ENCODE peak calls at places on chromosome 1, in five cellular contexts. One of them, this sample, is unnamed.

GRCh38 chr1:208387908-208388756 is 143.9 kb upstream of the PLXNA2 start:
- DNase-seq in GM12878: no peak
- DNase-seq in HepG2: no peak
- DNase-seq in K562: no peak
- DNase-seq in H1: no peak
- DNase-seq in this sample: no peak

GRCh38 chr1:9651565-9652378 is at the start of gene PIK3CD:
- DNase-seq in HepG2: no peak
- DNase-seq in GM12878: no peak
- DNase-seq in H1: peak
- DNase-seq in K562: peak
- DNase-seq in this sample: peak

GRCh38 chr1:23593556-23594148 is 34.4 kb upstream of the ID3 start:
- DNase-seq in H1: no peak
- DNase-seq in K562: no peak
- DNase-seq in HepG2: peak
- DNase-seq in GM12878: no peak
- DNase-seq in this sample: no peak

GRCh38 chr1:77632216-77632615 is 50.2 kb downstream of the ZZZ3 start:
- DNase-seq in K562: no peak
- DNase-seq in H1: no peak
- DNase-seq in HepG2: no peak
- DNase-seq in GM12878: no peak
- DNase-seq in this sample: no peak

GRCh38 chr1:8339203-8339600 is 21.3 kb downstream of the SLC45A1 start:
- DNase-seq in GM12878: no peak
- DNase-seq in K562: no peak
- DNase-seq in HepG2: no peak
- DNase-seq in H1: peak
- DNase-seq in this sample: no peak

GRCh38 chr1:24640288-24640687 is 2.8 kb upstream of the SRRM1 start:
- DNase-seq in GM12878: no peak
- DNase-seq in HepG2: peak
- DNase-seq in H1: no peak
- DNase-seq in K562: no peak
- DNase-seq in this sample: no peak

GRCh38 chr1:168581799-168582572 is 5.6 kb downstream of the XCL1 start:
- DNase-seq in GM12878: no peak
- DNase-seq in HepG2: no peak
- DNase-seq in H1: no peak
- DNase-seq in K562: no peak
- DNase-seq in this sample: no peak

GRCh38 chr1:181714428-181714827 is 231.1 kb downstream of the CACNA1E start:
- DNase-seq in HepG2: no peak
- DNase-seq in H1: no peak
- DNase-seq in K562: no peak
- DNase-seq in GM12878: no peak
- DNase-seq in this sample: peak

GRCh38 chr1:159076753-159077656 is at the start of gene AIM2:
- DNase-seq in HepG2: no peak
- DNase-seq in K562: peak
- DNase-seq in H1: no peak
- DNase-seq in GM12878: peak
- DNase-seq in this sample: no peak

GRCh38 chr1:1137256-1138045 is 21.6 kb upstream of the C1orf159 start:
- DNase-seq in HepG2: no peak
- DNase-seq in K562: peak
- DNase-seq in H1: no peak
- DNase-seq in GM12878: no peak
- DNase-seq in this sample: no peak

GRCh38 chr1:10968411-10968826 is 44.0 kb upstream of the TARDBP start:
- DNase-seq in K562: no peak
- DNase-seq in HepG2: no peak
- DNase-seq in GM12878: peak
- DNase-seq in H1: no peak
- DNase-seq in this sample: no peak

GRCh38 chr1:111730282-111730681 is 8.9 kb downstream of the INKA2 start:
- DNase-seq in HepG2: no peak
- DNase-seq in K562: no peak
- DNase-seq in H1: no peak
- DNase-seq in GM12878: no peak
- DNase-seq in this sample: no peak

DNA sequence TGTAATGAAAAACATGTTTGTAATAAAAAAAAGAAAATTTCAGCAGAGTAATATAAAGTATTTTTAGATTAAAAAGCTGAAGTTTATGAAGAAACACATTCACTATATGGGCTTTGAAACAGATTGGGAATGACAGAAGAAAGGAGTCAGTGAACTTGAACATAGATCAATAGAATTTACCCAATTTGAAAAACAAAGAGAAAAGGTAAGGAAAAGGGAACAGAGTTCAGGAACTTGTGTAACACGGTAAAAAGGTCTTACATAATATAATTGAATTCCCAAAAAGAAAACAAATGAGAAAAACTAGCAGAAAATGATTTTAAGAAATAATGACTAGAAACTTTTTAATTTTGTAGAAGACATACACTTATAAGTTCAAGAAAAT is 206.8 kb downstream of the KCNT2 start:
- DNase-seq in K562: no peak
- DNase-seq in HepG2: peak
- DNase-seq in GM12878: no peak
- DNase-seq in H1: no peak
- DNase-seq in this sample: no peak
- H3K27ac ChIP-seq in K562: no peak
- H3K27ac ChIP-seq in HepG2: peak
- H3K27ac ChIP-seq in GM12878: no peak
- H3K27ac ChIP-seq in H1: no peak
- H3K27ac ChIP-seq in this sample: no peak

GRCh38 chr1:201396859-201397464 is 2.2 kb downstream of the LAD1 start:
- DNase-seq in HepG2: peak
- DNase-seq in K562: no peak
- DNase-seq in H1: no peak
- DNase-seq in GM12878: no peak
- DNase-seq in this sample: no peak
- TF ChIP-seq CREB1 in HepG2: no peak
- TF ChIP-seq CREB1 in K562: no peak
- TF ChIP-seq CREB1 in H1: no peak
- TF ChIP-seq CREB1 in GM12878: no peak
- TF ChIP-seq CREB1 in this sample: no peak

GRCh38 chr1:109620890-109621289 is 1.3 kb downstream of the AMPD2 start:
- DNase-seq in GM12878: peak
- DNase-seq in H1: peak
- DNase-seq in HepG2: peak
- DNase-seq in K562: peak
- DNase-seq in this sample: peak

GRCh38 chr1:109622895-109623294 is 3.3 kb downstream of the AMPD2 start:
- DNase-seq in HepG2: no peak
- DNase-seq in H1: no peak
- DNase-seq in GM12878: no peak
- DNase-seq in K562: no peak
- DNase-seq in this sample: no peak

GRCh38 chr1:109622103-109622892 is 2.7 kb downstream of the AMPD2 start:
- DNase-seq in GM12878: no peak
- DNase-seq in H1: no peak
- DNase-seq in K562: no peak
- DNase-seq in HepG2: no peak
- DNase-seq in this sample: no peak

GRCh38 chr1:109620396-109620817 is 770 bp downstream of the AMPD2 start:
- DNase-seq in H1: no peak
- DNase-seq in K562: peak
- DNase-seq in GM12878: no peak
- DNase-seq in HepG2: no peak
- DNase-seq in this sample: no peak

GRCh38 chr1:109621402-109622101 is 1.9 kb downstream of the AMPD2 start:
- DNase-seq in K562: no peak
- DNase-seq in GM12878: no peak
- DNase-seq in H1: no peak
- DNase-seq in HepG2: no peak
- DNase-seq in this sample: no peak
- H3K27ac ChIP-seq in K562: no peak
- H3K27ac ChIP-seq in GM12878: peak
- H3K27ac ChIP-seq in H1: no peak
- H3K27ac ChIP-seq in HepG2: no peak
- H3K27ac ChIP-seq in this sample: no peak

DNA sequence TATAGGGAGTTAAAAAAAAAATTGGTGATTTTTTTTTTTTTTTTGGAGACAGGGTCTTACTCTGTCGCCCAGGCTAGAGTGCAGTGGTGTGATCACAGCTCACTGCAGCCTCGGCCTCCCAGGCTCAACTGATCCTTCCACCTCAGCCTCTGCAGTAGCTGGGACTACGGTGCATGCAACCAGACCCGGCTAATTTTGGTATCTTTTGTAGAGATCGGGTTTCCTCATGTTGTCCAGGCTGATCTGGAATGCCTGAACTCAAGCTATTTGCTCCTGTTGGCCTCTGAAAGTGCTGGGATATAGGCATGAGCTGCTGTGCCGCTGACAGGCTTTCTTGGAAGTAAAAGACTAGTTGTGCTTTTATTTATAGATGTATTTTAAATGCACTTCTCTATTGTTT is 3.0 kb downstream of the CDC42 start:
- DNase-seq in K562: no peak
- DNase-seq in H1: no peak
- DNase-seq in HepG2: no peak
- DNase-seq in GM12878: no peak
- DNase-seq in this sample: peak
- TF ChIP-seq CREB1 in K562: no peak
- TF ChIP-seq CREB1 in H1: no peak
- TF ChIP-seq CREB1 in HepG2: no peak
- TF ChIP-seq CREB1 in GM12878: no peak
- TF ChIP-seq CREB1 in this sample: no peak

GRCh38 chr1:200354243-200354642 is 55.6 kb downstream of the ZNF281 start:
- DNase-seq in HepG2: no peak
- DNase-seq in K562: no peak
- DNase-seq in GM12878: peak
- DNase-seq in H1: no peak
- DNase-seq in this sample: no peak

GRCh38 chr1:200355815-200356214 is 54.0 kb downstream of the ZNF281 start:
- DNase-seq in GM12878: no peak
- DNase-seq in HepG2: no peak
- DNase-seq in H1: no peak
- DNase-seq in K562: no peak
- DNase-seq in this sample: no peak

GRCh38 chr1:200346744-200347143 is 63.1 kb downstream of the ZNF281 start:
- DNase-seq in HepG2: no peak
- DNase-seq in H1: no peak
- DNase-seq in GM12878: no peak
- DNase-seq in K562: no peak
- DNase-seq in this sample: no peak

GRCh38 chr1:200353232-200353631 is 56.6 kb downstream of the ZNF281 start:
- DNase-seq in H1: no peak
- DNase-seq in GM12878: no peak
- DNase-seq in K562: no peak
- DNase-seq in HepG2: no peak
- DNase-seq in this sample: no peak

DNA sequence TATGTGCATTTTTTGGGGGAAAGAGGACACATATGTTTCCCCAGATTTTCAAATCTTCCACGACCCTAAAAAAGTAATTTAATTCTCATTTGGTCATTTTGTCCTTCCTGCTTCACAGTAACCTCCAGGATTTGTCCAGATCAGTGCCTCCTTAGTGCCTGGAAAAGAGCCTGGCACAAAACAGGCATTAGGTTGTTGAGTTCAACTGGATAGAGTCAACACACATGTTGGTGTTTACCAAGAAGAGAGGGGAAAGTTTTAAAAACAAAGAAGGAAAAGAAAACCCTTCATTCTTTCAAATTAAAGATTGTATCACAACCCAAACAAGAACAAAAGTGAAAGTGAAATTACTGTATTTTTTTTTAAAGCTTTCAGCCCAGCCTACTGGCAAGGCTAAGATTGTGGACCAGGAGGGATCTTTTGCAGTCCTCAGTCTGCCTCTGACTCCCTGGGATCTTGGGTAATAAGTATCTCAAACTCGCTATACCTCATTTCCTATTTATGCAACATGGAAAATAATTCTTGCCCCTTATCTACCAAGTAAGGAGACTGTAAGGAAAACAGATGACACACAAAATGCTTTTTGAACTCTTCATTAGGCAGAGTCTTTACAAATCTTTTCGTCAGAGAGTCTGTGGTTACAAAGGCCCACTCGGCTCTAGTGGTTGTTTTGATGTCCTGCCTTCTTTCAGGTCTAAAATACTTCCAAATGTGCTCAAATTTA is 57.8 kb downstream of the ZNF281 start:
- DNase-seq in GM12878: no peak
- DNase-seq in H1: no peak
- DNase-seq in HepG2: no peak
- DNase-seq in K562: no peak
- DNase-seq in this sample: no peak
- H3K27ac ChIP-seq in GM12878: peak
- H3K27ac ChIP-seq in H1: no peak
- H3K27ac ChIP-seq in HepG2: no peak
- H3K27ac ChIP-seq in K562: no peak
- H3K27ac ChIP-seq in this sample: no peak

GRCh38 chr1:167136191-167136614 is 42.3 kb downstream of the STYXL2 start:
- DNase-seq in HepG2: no peak
- DNase-seq in GM12878: no peak
- DNase-seq in H1: no peak
- DNase-seq in K562: no peak
- DNase-seq in this sample: peak

GRCh38 chr1:167141963-167142362 is 48.1 kb downstream of the STYXL2 start:
- DNase-seq in GM12878: no peak
- DNase-seq in H1: no peak
- DNase-seq in K562: no peak
- DNase-seq in HepG2: no peak
- DNase-seq in this sample: no peak

GRCh38 chr1:167135281-167135840 is 41.5 kb downstream of the STYXL2 start:
- DNase-seq in H1: no peak
- DNase-seq in HepG2: no peak
- DNase-seq in K562: no peak
- DNase-seq in GM12878: no peak
- DNase-seq in this sample: no peak

GRCh38 chr1:167138703-167139102 is 44.8 kb downstream of the STYXL2 start:
- DNase-seq in GM12878: no peak
- DNase-seq in K562: no peak
- DNase-seq in H1: no peak
- DNase-seq in HepG2: no peak
- DNase-seq in this sample: peak

GRCh38 chr1:167137285-167138192 is 43.7 kb downstream of the STYXL2 start:
- DNase-seq in K562: no peak
- DNase-seq in GM12878: no peak
- DNase-seq in HepG2: no peak
- DNase-seq in H1: no peak
- DNase-seq in this sample: no peak
- TF ChIP-seq CREB1 in K562: no peak
- TF ChIP-seq CREB1 in GM12878: no peak
- TF ChIP-seq CREB1 in HepG2: no peak
- TF ChIP-seq CREB1 in H1: no peak
- TF ChIP-seq CREB1 in this sample: no peak

DNA sequence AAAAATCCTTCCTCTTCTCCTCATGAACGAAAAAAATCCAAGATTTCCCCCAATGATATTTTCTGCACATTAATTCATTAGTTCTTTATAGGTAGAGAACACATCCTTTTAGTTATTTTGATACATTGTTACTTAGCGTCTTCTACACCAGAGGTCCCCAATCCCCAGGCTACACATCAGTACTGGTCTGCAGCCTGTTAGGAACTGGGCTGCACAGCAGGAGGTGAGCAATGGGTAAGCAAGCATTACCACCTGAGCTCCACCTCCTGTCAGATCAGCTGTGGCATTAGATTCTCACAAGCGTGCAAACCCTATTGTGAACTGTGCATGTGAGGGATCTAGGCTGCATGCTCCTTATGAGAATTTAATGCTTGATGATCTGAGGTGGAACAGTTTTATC is 13.0 kb downstream of the EXTL2 start:
- DNase-seq in HepG2: no peak
- DNase-seq in GM12878: no peak
- DNase-seq in K562: no peak
- DNase-seq in H1: no peak
- DNase-seq in this sample: peak
- H3K27ac ChIP-seq in HepG2: no peak
- H3K27ac ChIP-seq in GM12878: no peak
- H3K27ac ChIP-seq in K562: no peak
- H3K27ac ChIP-seq in H1: no peak
- H3K27ac ChIP-seq in this sample: no peak